ENCODE peak calls at places on chromosomes 6 and 20, in four cellular contexts. One of them, this sample, is unnamed.

GRCh38 chr20:22060610-22061009 is 355.1 kb downstream of the PAX1 start:
- DNase-seq in T-helper 1 cell: no peak
- DNase-seq in left ventricle myocardium superior: no peak
- DNase-seq in left cardiac atrium: no peak
- DNase-seq in this sample: no peak

GRCh38 chr6:120992257-120992656 is 342.0 kb downstream of the TBC1D32 start:
- DNase-seq in T-helper 1 cell: no peak
- DNase-seq in left ventricle myocardium superior: no peak
- DNase-seq in left cardiac atrium: no peak
- DNase-seq in this sample: no peak

GRCh38 chr6:158321960-158322359 is 9.7 kb downstream of the TULP4 start:
- DNase-seq in T-helper 1 cell: no peak
- DNase-seq in left cardiac atrium: no peak
- DNase-seq in left ventricle myocardium superior: no peak
- DNase-seq in this sample: no peak

GRCh38 chr6:36633915-36634314 is 39.8 kb downstream of the SRSF3 start:
- DNase-seq in left ventricle myocardium superior: peak; percentile 77
- DNase-seq in T-helper 1 cell: no peak
- DNase-seq in left cardiac atrium: peak; percentile 89
- DNase-seq in this sample: no peak

GRCh38 chr20:43844778-43845614 is 69.7 kb upstream of the TOX2 start:
- DNase-seq in T-helper 1 cell: no peak
- DNase-seq in left cardiac atrium: peak; percentile 44
- DNase-seq in left ventricle myocardium superior: no peak
- DNase-seq in this sample: peak; percentile 93

GRCh38 chr6:165574770-165575549 is 88.1 kb downstream of the PDE10A start:
- DNase-seq in left cardiac atrium: no peak
- DNase-seq in left ventricle myocardium superior: no peak
- DNase-seq in T-helper 1 cell: no peak
- DNase-seq in this sample: no peak

GRCh38 chr20:6767536-6768227 is at the start of gene BMP2:
- DNase-seq in T-helper 1 cell: no peak
- DNase-seq in left cardiac atrium: peak; percentile 60
- DNase-seq in left ventricle myocardium superior: peak; percentile 84
- DNase-seq in this sample: peak; percentile 32

GRCh38 chr20:64116016-64116415 is 8.7 kb upstream of the NPBWR2 start:
- DNase-seq in left ventricle myocardium superior: peak; percentile 25
- DNase-seq in T-helper 1 cell: no peak
- DNase-seq in left cardiac atrium: peak; percentile 7
- DNase-seq in this sample: peak; percentile 10

GRCh38 chr6:160005861-160006540 is 37.1 kb downstream of the IGF2R start:
- DNase-seq in T-helper 1 cell: no peak
- DNase-seq in left cardiac atrium: peak; percentile 62
- DNase-seq in left ventricle myocardium superior: peak; percentile 74
- DNase-seq in this sample: peak; percentile 70

GRCh38 chr6:156102129-156102528 is 646.5 kb upstream of the NOX3 start:
- DNase-seq in left ventricle myocardium superior: no peak
- DNase-seq in T-helper 1 cell: no peak
- DNase-seq in left cardiac atrium: no peak
- DNase-seq in this sample: no peak

GRCh38 chr6:106082735-106083398 is 3.3 kb upstream of the PRDM1 start:
- DNase-seq in left ventricle myocardium superior: no peak
- DNase-seq in T-helper 1 cell: no peak
- DNase-seq in left cardiac atrium: no peak
- DNase-seq in this sample: no peak

GRCh38 chr6:56814802-56815201 is 140.1 kb upstream of the BEND6 start:
- DNase-seq in left ventricle myocardium superior: no peak
- DNase-seq in left cardiac atrium: no peak
- DNase-seq in T-helper 1 cell: no peak
- DNase-seq in this sample: no peak

GRCh38 chr6:139743629-139744028 is 369.2 kb upstream of the CITED2 start:
- DNase-seq in T-helper 1 cell: no peak
- DNase-seq in left cardiac atrium: no peak
- DNase-seq in left ventricle myocardium superior: no peak
- DNase-seq in this sample: no peak

GRCh38 chr6:15491255-15491985 is 171.4 kb downstream of the DTNBP1 start:
- DNase-seq in T-helper 1 cell: peak; percentile 30
- DNase-seq in left ventricle myocardium superior: peak; percentile 76
- DNase-seq in left cardiac atrium: peak; percentile 77
- DNase-seq in this sample: peak; percentile 76

GRCh38 chr20:33211817-33212424 is 5.2 kb upstream of the BPIFA3 start:
- DNase-seq in left cardiac atrium: no peak
- DNase-seq in left ventricle myocardium superior: no peak
- DNase-seq in T-helper 1 cell: no peak
- DNase-seq in this sample: peak; percentile 65

GRCh38 chr20:43904195-43904594 is 10.5 kb upstream of the TOX2 start:
- DNase-seq in T-helper 1 cell: no peak
- DNase-seq in left ventricle myocardium superior: no peak
- DNase-seq in left cardiac atrium: no peak
- DNase-seq in this sample: no peak

GRCh38 chr20:45887346-45887715 is at the start of gene SPATA25:
- DNase-seq in T-helper 1 cell: no peak
- DNase-seq in left cardiac atrium: no peak
- DNase-seq in left ventricle myocardium superior: no peak
- DNase-seq in this sample: no peak

GRCh38 chr6:166786704-166787293 is 159.7 kb upstream of the RPS6KA2 start:
- DNase-seq in left ventricle myocardium superior: no peak
- DNase-seq in T-helper 1 cell: no peak
- DNase-seq in left cardiac atrium: no peak
- DNase-seq in this sample: peak; percentile 32

GRCh38 chr6:29637247-29637646 is 4.3 kb upstream of the GABBR1 start:
- DNase-seq in T-helper 1 cell: no peak
- DNase-seq in left ventricle myocardium superior: no peak
- DNase-seq in left cardiac atrium: no peak
- DNase-seq in this sample: no peak

GRCh38 chr6:36493859-36494258 is 51.1 kb downstream of the KCTD20 start:
- DNase-seq in left ventricle myocardium superior: no peak
- DNase-seq in left cardiac atrium: no peak
- DNase-seq in T-helper 1 cell: no peak
- DNase-seq in this sample: no peak

GRCh38 chr6:35776364-35777215 is at the start of gene CLPSL2:
- DNase-seq in T-helper 1 cell: no peak
- DNase-seq in left cardiac atrium: no peak
- DNase-seq in left ventricle myocardium superior: peak; percentile 32
- DNase-seq in this sample: no peak

GRCh38 chr6:84641076-84641475 is 123.3 kb downstream of the TBX18 start:
- DNase-seq in left cardiac atrium: no peak
- DNase-seq in T-helper 1 cell: no peak
- DNase-seq in left ventricle myocardium superior: no peak
- DNase-seq in this sample: no peak

GRCh38 chr20:43914286-43914685 is 366 bp upstream of the TOX2 start:
- DNase-seq in left ventricle myocardium superior: no peak
- DNase-seq in left cardiac atrium: no peak
- DNase-seq in T-helper 1 cell: no peak
- DNase-seq in this sample: no peak

GRCh38 chr20:14616003-14616402 is 278.6 kb upstream of the FLRT3 start:
- DNase-seq in T-helper 1 cell: no peak
- DNase-seq in left ventricle myocardium superior: no peak
- DNase-seq in left cardiac atrium: no peak
- DNase-seq in this sample: no peak

GRCh38 chr6:35093783-35094182 is 47.4 kb downstream of the TCP11 start:
- DNase-seq in T-helper 1 cell: no peak
- DNase-seq in left ventricle myocardium superior: no peak
- DNase-seq in left cardiac atrium: no peak
- DNase-seq in this sample: no peak

GRCh38 chr6:167930300-167930699 is 67.2 kb upstream of the KIF25 start:
- DNase-seq in T-helper 1 cell: no peak
- DNase-seq in left cardiac atrium: no peak
- DNase-seq in left ventricle myocardium superior: no peak
- DNase-seq in this sample: peak; percentile 75

GRCh38 chr6:38310061-38310460 is 329.7 kb downstream of the BTBD9 start:
- DNase-seq in T-helper 1 cell: no peak
- DNase-seq in left cardiac atrium: no peak
- DNase-seq in left ventricle myocardium superior: peak; percentile 42
- DNase-seq in this sample: no peak

GRCh38 chr6:120230008-120230407 is 880.4 kb upstream of the MAN1A1 start:
- DNase-seq in left cardiac atrium: no peak
- DNase-seq in left ventricle myocardium superior: no peak
- DNase-seq in T-helper 1 cell: no peak
- DNase-seq in this sample: no peak

GRCh38 chr6:22412994-22413393 is 116.2 kb upstream of the PRL start:
- DNase-seq in T-helper 1 cell: no peak
- DNase-seq in left cardiac atrium: no peak
- DNase-seq in left ventricle myocardium superior: no peak
- DNase-seq in this sample: no peak